ENCODE peak calls at places on chromosomes 13 and 19, in ten cellular contexts. One of them, this sample, is unnamed.

GRCh38 chr13:59782696-59783095 is 381.0 kb downstream of the DIAPH3 start:
- DNase-seq in CD4-positive, alpha-beta T cell: no peak
- DNase-seq in CD8-positive, alpha-beta T cell: no peak
- DNase-seq in right atrium auricular region: no peak
- DNase-seq in IMR-90: no peak
- DNase-seq in pancreas: no peak
- DNase-seq in DND-41: no peak
- DNase-seq in neural progenitor cell: no peak
- DNase-seq in neuronal stem cell: no peak
- DNase-seq in transverse colon: no peak
- DNase-seq in this sample: no peak

GRCh38 chr13:33259296-33259695 is 26.3 kb downstream of the STARD13 start:
- DNase-seq in CD4-positive, alpha-beta T cell: no peak
- DNase-seq in CD8-positive, alpha-beta T cell: no peak
- DNase-seq in right atrium auricular region: no peak
- DNase-seq in IMR-90: no peak
- DNase-seq in pancreas: no peak
- DNase-seq in DND-41: no peak
- DNase-seq in neural progenitor cell: no peak
- DNase-seq in neuronal stem cell: no peak
- DNase-seq in transverse colon: no peak
- DNase-seq in this sample: no peak

GRCh38 chr13:93758575-93758974 is 532.0 kb downstream of the GPC6 start:
- DNase-seq in CD4-positive, alpha-beta T cell: no peak
- DNase-seq in CD8-positive, alpha-beta T cell: no peak
- DNase-seq in right atrium auricular region: no peak
- DNase-seq in IMR-90: peak; percentile 57
- DNase-seq in pancreas: no peak
- DNase-seq in DND-41: no peak
- DNase-seq in neural progenitor cell: no peak
- DNase-seq in neuronal stem cell: no peak
- DNase-seq in transverse colon: no peak
- DNase-seq in this sample: peak; percentile 44

GRCh38 chr19:46764817-46765291 is 18.6 kb upstream of the STRN4 start:
- DNase-seq in CD4-positive, alpha-beta T cell: no peak
- DNase-seq in CD8-positive, alpha-beta T cell: no peak
- DNase-seq in right atrium auricular region: no peak
- DNase-seq in IMR-90: no peak
- DNase-seq in pancreas: peak; percentile 84
- DNase-seq in DND-41: no peak
- DNase-seq in neural progenitor cell: no peak
- DNase-seq in neuronal stem cell: no peak
- DNase-seq in transverse colon: peak; percentile 82
- DNase-seq in this sample: no peak

GRCh38 chr19:47013041-47013517 is 6.6 kb upstream of the NPAS1 start:
- DNase-seq in CD4-positive, alpha-beta T cell: peak; percentile 35
- DNase-seq in CD8-positive, alpha-beta T cell: peak; percentile 43
- DNase-seq in right atrium auricular region: peak; percentile 77
- DNase-seq in IMR-90: peak; percentile 51
- DNase-seq in pancreas: peak; percentile 92
- DNase-seq in DND-41: peak; percentile 78
- DNase-seq in neural progenitor cell: peak; percentile 86
- DNase-seq in neuronal stem cell: no peak
- DNase-seq in transverse colon: peak; percentile 84
- DNase-seq in this sample: peak; percentile 86

GRCh38 chr13:50228527-50228926 is 213.3 kb downstream of the KCNRG start:
- DNase-seq in CD4-positive, alpha-beta T cell: no peak
- DNase-seq in CD8-positive, alpha-beta T cell: no peak
- DNase-seq in right atrium auricular region: no peak
- DNase-seq in IMR-90: no peak
- DNase-seq in pancreas: no peak
- DNase-seq in DND-41: no peak
- DNase-seq in neural progenitor cell: no peak
- DNase-seq in neuronal stem cell: no peak
- DNase-seq in transverse colon: no peak
- DNase-seq in this sample: no peak

GRCh38 chr13:25848822-25849740 is 202.7 kb downstream of the SHISA2 start:
- DNase-seq in CD4-positive, alpha-beta T cell: no peak
- DNase-seq in CD8-positive, alpha-beta T cell: no peak
- DNase-seq in right atrium auricular region: no peak
- DNase-seq in IMR-90: no peak
- DNase-seq in pancreas: no peak
- DNase-seq in DND-41: no peak
- DNase-seq in neural progenitor cell: peak; percentile 17
- DNase-seq in neuronal stem cell: no peak
- DNase-seq in transverse colon: no peak
- DNase-seq in this sample: no peak

GRCh38 chr13:90447735-90448103 is 899.8 kb upstream of the MIR17HG start:
- DNase-seq in CD4-positive, alpha-beta T cell: no peak
- DNase-seq in CD8-positive, alpha-beta T cell: no peak
- DNase-seq in right atrium auricular region: no peak
- DNase-seq in IMR-90: peak; percentile 63
- DNase-seq in pancreas: no peak
- DNase-seq in DND-41: no peak
- DNase-seq in neural progenitor cell: peak; percentile 11
- DNase-seq in neuronal stem cell: no peak
- DNase-seq in transverse colon: no peak
- DNase-seq in this sample: peak; percentile 39

GRCh38 chr13:88526186-88526852 is 855.1 kb downstream of the SLITRK5 start:
- DNase-seq in CD4-positive, alpha-beta T cell: no peak
- DNase-seq in CD8-positive, alpha-beta T cell: no peak
- DNase-seq in right atrium auricular region: no peak
- DNase-seq in IMR-90: no peak
- DNase-seq in pancreas: no peak
- DNase-seq in DND-41: no peak
- DNase-seq in neural progenitor cell: peak; percentile 60
- DNase-seq in neuronal stem cell: peak; percentile 6
- DNase-seq in transverse colon: no peak
- DNase-seq in this sample: no peak

GRCh38 chr19:9352505-9352904 is 10.3 kb upstream of the ZNF177 start:
- DNase-seq in CD4-positive, alpha-beta T cell: no peak
- DNase-seq in CD8-positive, alpha-beta T cell: no peak
- DNase-seq in right atrium auricular region: no peak
- DNase-seq in IMR-90: no peak
- DNase-seq in pancreas: no peak
- DNase-seq in DND-41: no peak
- DNase-seq in neural progenitor cell: no peak
- DNase-seq in neuronal stem cell: no peak
- DNase-seq in transverse colon: no peak
- DNase-seq in this sample: no peak

GRCh38 chr13:26919311-26919710 is 158.7 kb upstream of the GPR12 start:
- DNase-seq in CD4-positive, alpha-beta T cell: no peak
- DNase-seq in CD8-positive, alpha-beta T cell: no peak
- DNase-seq in right atrium auricular region: no peak
- DNase-seq in IMR-90: no peak
- DNase-seq in pancreas: no peak
- DNase-seq in DND-41: no peak
- DNase-seq in neural progenitor cell: no peak
- DNase-seq in neuronal stem cell: no peak
- DNase-seq in transverse colon: no peak
- DNase-seq in this sample: no peak

GRCh38 chr13:63954683-63955082 is 2539.0 kb upstream of the PCDH20 start:
- DNase-seq in CD4-positive, alpha-beta T cell: no peak
- DNase-seq in CD8-positive, alpha-beta T cell: no peak
- DNase-seq in right atrium auricular region: no peak
- DNase-seq in IMR-90: no peak
- DNase-seq in pancreas: no peak
- DNase-seq in DND-41: no peak
- DNase-seq in neural progenitor cell: peak; percentile 19
- DNase-seq in neuronal stem cell: no peak
- DNase-seq in transverse colon: no peak
- DNase-seq in this sample: no peak

DNA sequence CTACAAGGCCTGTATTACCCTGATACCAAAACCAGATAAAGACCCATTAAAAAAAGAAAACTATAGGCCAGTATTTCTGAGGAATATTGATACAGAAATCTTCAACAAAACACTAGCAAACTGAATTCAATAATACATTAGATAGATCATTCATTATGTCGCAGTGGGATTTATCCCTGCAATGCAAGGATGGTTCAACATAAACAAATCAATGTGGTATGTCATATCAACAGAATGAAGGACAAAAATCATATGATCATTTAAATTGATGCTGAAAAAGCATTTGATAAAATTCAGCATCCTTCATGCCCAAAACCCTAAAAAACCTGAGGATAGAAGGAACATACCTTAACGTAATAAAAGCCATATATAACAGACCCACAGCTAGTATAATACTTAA is 50.0 kb downstream of the RB1 start:
- DNase-seq in CD4-positive, alpha-beta T cell: no peak
- DNase-seq in CD8-positive, alpha-beta T cell: no peak
- DNase-seq in right atrium auricular region: no peak
- DNase-seq in IMR-90: no peak
- DNase-seq in pancreas: no peak
- DNase-seq in DND-41: no peak
- DNase-seq in neural progenitor cell: no peak
- DNase-seq in neuronal stem cell: no peak
- DNase-seq in transverse colon: no peak
- DNase-seq in this sample: no peak
- H3K9me3 ChIP-seq in CD4-positive, alpha-beta T cell: peaks cover 13% of the 10 kb centered on the region
- H3K9me3 ChIP-seq in CD8-positive, alpha-beta T cell: no peaks in the 10 kb centered on the region
- H3K9me3 ChIP-seq in right atrium auricular region: peaks cover 16% of the 10 kb centered on the region
- H3K9me3 ChIP-seq in IMR-90: no peaks in the 10 kb centered on the region
- H3K9me3 ChIP-seq in pancreas: no peaks in the 10 kb centered on the region
- H3K9me3 ChIP-seq in DND-41: peaks cover 18% of the 10 kb centered on the region
- H3K9me3 ChIP-seq in neural progenitor cell: peaks cover 6% of the 10 kb centered on the region
- H3K9me3 ChIP-seq in neuronal stem cell: no peaks in the 10 kb centered on the region
- H3K9me3 ChIP-seq in transverse colon: peaks cover 8% of the 10 kb centered on the region
- H3K9me3 ChIP-seq in this sample: peaks cover 18% of the 10 kb centered on the region

DNA sequence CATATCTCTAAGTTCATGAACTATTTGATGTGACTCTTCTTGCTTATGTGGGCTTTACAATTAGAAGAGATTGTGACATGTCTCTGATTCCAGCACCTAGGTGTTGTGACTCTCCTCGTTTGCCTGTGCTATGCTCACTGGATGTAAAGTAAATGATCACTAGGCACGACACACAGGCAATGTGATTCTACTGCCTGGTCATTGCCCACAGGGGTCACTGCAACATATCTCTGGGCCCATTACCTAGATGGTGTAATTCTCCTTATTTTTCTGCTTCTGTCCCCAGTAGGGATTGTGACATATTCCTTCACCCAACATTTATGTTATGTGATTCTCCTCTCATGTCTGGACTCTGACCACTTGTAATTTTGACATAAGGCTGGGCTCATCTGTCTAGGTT is 65.8 kb upstream of the ZNF91 start:
- DNase-seq in CD4-positive, alpha-beta T cell: no peak
- DNase-seq in CD8-positive, alpha-beta T cell: no peak
- DNase-seq in right atrium auricular region: no peak
- DNase-seq in IMR-90: no peak
- DNase-seq in pancreas: no peak
- DNase-seq in DND-41: no peak
- DNase-seq in neural progenitor cell: no peak
- DNase-seq in neuronal stem cell: no peak
- DNase-seq in transverse colon: no peak
- DNase-seq in this sample: no peak
- H3K9me3 ChIP-seq in CD4-positive, alpha-beta T cell: peaks cover 2% of the 10 kb centered on the region
- H3K9me3 ChIP-seq in CD8-positive, alpha-beta T cell: no peaks in the 10 kb centered on the region
- H3K9me3 ChIP-seq in right atrium auricular region: no peaks in the 10 kb centered on the region
- H3K9me3 ChIP-seq in IMR-90: peaks cover 21% of the 10 kb centered on the region
- H3K9me3 ChIP-seq in pancreas: no peaks in the 10 kb centered on the region
- H3K9me3 ChIP-seq in DND-41: peaks cover 7% of the 10 kb centered on the region
- H3K9me3 ChIP-seq in neural progenitor cell: no peaks in the 10 kb centered on the region
- H3K9me3 ChIP-seq in neuronal stem cell: peaks cover 20% of the 10 kb centered on the region
- H3K9me3 ChIP-seq in transverse colon: no peaks in the 10 kb centered on the region
- H3K9me3 ChIP-seq in this sample: peaks cover 23% of the 10 kb centered on the region

GRCh38 chr19:6288737-6289136 is 9.0 kb upstream of the MLLT1 start:
- DNase-seq in CD4-positive, alpha-beta T cell: no peak
- DNase-seq in CD8-positive, alpha-beta T cell: no peak
- DNase-seq in right atrium auricular region: no peak
- DNase-seq in IMR-90: no peak
- DNase-seq in pancreas: no peak
- DNase-seq in DND-41: no peak
- DNase-seq in neural progenitor cell: no peak
- DNase-seq in neuronal stem cell: no peak
- DNase-seq in transverse colon: no peak
- DNase-seq in this sample: no peak

GRCh38 chr19:6297202-6297601 is 17.4 kb upstream of the MLLT1 start:
- DNase-seq in CD4-positive, alpha-beta T cell: no peak
- DNase-seq in CD8-positive, alpha-beta T cell: no peak
- DNase-seq in right atrium auricular region: no peak
- DNase-seq in IMR-90: no peak
- DNase-seq in pancreas: no peak
- DNase-seq in DND-41: peak; percentile 29
- DNase-seq in neural progenitor cell: no peak
- DNase-seq in neuronal stem cell: no peak
- DNase-seq in transverse colon: no peak
- DNase-seq in this sample: no peak

GRCh38 chr19:6287269-6287885 is 7.6 kb upstream of the MLLT1 start:
- DNase-seq in CD4-positive, alpha-beta T cell: no peak
- DNase-seq in CD8-positive, alpha-beta T cell: no peak
- DNase-seq in right atrium auricular region: no peak
- DNase-seq in IMR-90: no peak
- DNase-seq in pancreas: no peak
- DNase-seq in DND-41: peak; percentile 32
- DNase-seq in neural progenitor cell: no peak
- DNase-seq in neuronal stem cell: no peak
- DNase-seq in transverse colon: no peak
- DNase-seq in this sample: no peak

GRCh38 chr19:6286676-6287075 is 6.9 kb upstream of the MLLT1 start:
- DNase-seq in CD4-positive, alpha-beta T cell: no peak
- DNase-seq in CD8-positive, alpha-beta T cell: no peak
- DNase-seq in right atrium auricular region: no peak
- DNase-seq in IMR-90: no peak
- DNase-seq in pancreas: no peak
- DNase-seq in DND-41: peak; percentile 34
- DNase-seq in neural progenitor cell: no peak
- DNase-seq in neuronal stem cell: no peak
- DNase-seq in transverse colon: no peak
- DNase-seq in this sample: no peak

GRCh38 chr19:6292006-6292405 is 12.2 kb upstream of the MLLT1 start:
- DNase-seq in CD4-positive, alpha-beta T cell: no peak
- DNase-seq in CD8-positive, alpha-beta T cell: no peak
- DNase-seq in right atrium auricular region: no peak
- DNase-seq in IMR-90: no peak
- DNase-seq in pancreas: no peak
- DNase-seq in DND-41: peak; percentile 22
- DNase-seq in neural progenitor cell: peak; percentile 26
- DNase-seq in neuronal stem cell: no peak
- DNase-seq in transverse colon: no peak
- DNase-seq in this sample: no peak
- H3K9me3 ChIP-seq in CD4-positive, alpha-beta T cell: peaks cover 58% of the 10 kb centered on the region
- H3K9me3 ChIP-seq in CD8-positive, alpha-beta T cell: peaks cover 24% of the 10 kb centered on the region
- H3K9me3 ChIP-seq in right atrium auricular region: peaks cover 73% of the 10 kb centered on the region
- H3K9me3 ChIP-seq in IMR-90: peaks cover 47% of the 10 kb centered on the region
- H3K9me3 ChIP-seq in pancreas: no peaks in the 10 kb centered on the region
- H3K9me3 ChIP-seq in DND-41: peaks cover 65% of the 10 kb centered on the region
- H3K9me3 ChIP-seq in neural progenitor cell: peaks cover 4% of the 10 kb centered on the region
- H3K9me3 ChIP-seq in neuronal stem cell: peaks cover 32% of the 10 kb centered on the region
- H3K9me3 ChIP-seq in transverse colon: peaks cover 45% of the 10 kb centered on the region
- H3K9me3 ChIP-seq in this sample: peaks cover 57% of the 10 kb centered on the region

DNA sequence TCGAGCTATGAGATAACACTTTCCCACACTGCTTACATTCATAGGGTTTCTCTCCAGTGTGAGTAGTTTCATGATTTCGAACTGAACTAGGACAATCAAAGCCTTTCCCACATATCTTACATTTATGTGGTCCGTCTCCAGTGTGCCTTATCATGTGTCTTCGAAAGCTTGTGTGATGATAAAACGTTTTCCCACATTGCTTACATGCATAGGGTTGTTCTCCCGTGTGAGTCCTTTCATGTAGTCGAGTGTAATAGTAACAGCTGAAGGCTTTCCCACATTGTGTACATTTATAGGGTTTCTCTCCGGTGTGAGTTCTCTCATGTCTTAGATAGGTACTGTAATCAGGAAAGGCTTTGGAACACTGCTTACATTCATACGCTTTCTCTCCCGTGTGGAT is 16.3 kb downstream of the ZNF823 start:
- DNase-seq in CD4-positive, alpha-beta T cell: no peak
- DNase-seq in CD8-positive, alpha-beta T cell: no peak
- DNase-seq in right atrium auricular region: no peak
- DNase-seq in IMR-90: no peak
- DNase-seq in pancreas: no peak
- DNase-seq in DND-41: no peak
- DNase-seq in neural progenitor cell: no peak
- DNase-seq in neuronal stem cell: no peak
- DNase-seq in transverse colon: no peak
- DNase-seq in this sample: no peak
- H3K9me3 ChIP-seq in CD4-positive, alpha-beta T cell: peaks cover 54% of the 10 kb centered on the region
- H3K9me3 ChIP-seq in CD8-positive, alpha-beta T cell: peaks cover 31% of the 10 kb centered on the region
- H3K9me3 ChIP-seq in right atrium auricular region: peaks cover 21% of the 10 kb centered on the region
- H3K9me3 ChIP-seq in IMR-90: peaks cover 50% of the 10 kb centered on the region
- H3K9me3 ChIP-seq in pancreas: no peaks in the 10 kb centered on the region
- H3K9me3 ChIP-seq in DND-41: no peaks in the 10 kb centered on the region
- H3K9me3 ChIP-seq in neural progenitor cell: peaks cover 14% of the 10 kb centered on the region
- H3K9me3 ChIP-seq in neuronal stem cell: peaks cover 28% of the 10 kb centered on the region
- H3K9me3 ChIP-seq in transverse colon: peaks cover 37% of the 10 kb centered on the region
- H3K9me3 ChIP-seq in this sample: peaks cover 46% of the 10 kb centered on the region